ENCODE peak calls at places on chromosomes 16 and 17, in seven cellular contexts. K is tibial nerve, G is esophagus squamous epithelium, B is heart right ventricle, Q is right atrium auricular region, V is spleen, E is mammary epithelial cell. S is an unnamed sample. For H3K4me1, the result is how much of the 10 kb centered on the place peaks cover.

GRCh38 chr17:72702136-72702735 is 390.3 kb downstream of the SLC39A11 start:
- DNase-seq in G (no peak), V (no peak), E (peak), B (no peak), Q (no peak), K (no peak), S (no peak)

GRCh38 chr17:73901661-73902415 is 257.6 kb upstream of the SDK2 start:
- DNase-seq in E (peak), Q (no peak), G (no peak), V (peak), K (peak), B (peak), S (no peak)

GRCh38 chr17:3547628-3548027 is 10.0 kb downstream of the TRPV3 start:
- DNase-seq in G (no peak), V (no peak), E (no peak), Q (no peak), B (no peak), K (no peak), S (no peak)

GRCh38 chr16:69217433-69217832 is 30.5 kb downstream of the SNTB2 start:
- DNase-seq in V (no peak), Q (no peak), K (no peak), G (no peak), B (no peak), E (peak), S (no peak)

GRCh38 chr16:26644912-26645543 is 421.7 kb upstream of the C16orf82 start:
- DNase-seq in Q (peak), B (no peak), K (no peak), E (no peak), V (no peak), G (no peak), S (no peak)

GRCh38 chr16:15803608-15804007 is 53.2 kb downstream of the MYH11 start:
- DNase-seq in B (no peak), V (peak), Q (no peak), G (no peak), E (no peak), K (no peak), S (peak)

GRCh38 chr17:77235370-77236080 is 94.8 kb downstream of the SEC14L1 start:
- DNase-seq in V (no peak), B (no peak), K (peak), E (no peak), Q (peak), G (no peak), S (no peak)

GRCh38 chr16:12802661-12803060 is 1.0 kb downstream of the CPPED1 start:
- DNase-seq in E (no peak), V (no peak), G (no peak), K (no peak), Q (no peak), B (no peak), S (no peak)

GRCh38 chr17:44558349-44559287 is 1.3 kb downstream of the FZD2 start:
- DNase-seq in K (no peak), G (no peak), E (no peak), B (no peak), V (no peak), Q (no peak), S (peak)

GRCh38 chr17:77796201-77796860 is 162.2 kb upstream of the TNRC6C start:
- DNase-seq in K (no peak), G (no peak), B (no peak), E (no peak), V (peak), Q (no peak), S (no peak)

GRCh38 chr16:67939507-67940435 is 3.1 kb upstream of the PSMB10 start:
- DNase-seq in E (no peak), Q (no peak), K (peak), V (peak), G (no peak), B (no peak), S (peak)

GRCh38 chr17:44384281-44384822 is 5.1 kb downstream of the ITGA2B start:
- DNase-seq in V (no peak), B (no peak), K (no peak), G (no peak), Q (no peak), E (no peak), S (no peak)

GRCh38 chr16:66705790-66706505 is 9.4 kb upstream of the CMTM4 start:
- DNase-seq in K (peak), B (peak), E (no peak), G (no peak), V (peak), Q (no peak), S (no peak)

GRCh38 chr17:56681561-56682266 is 88.2 kb downstream of the NOG start:
- DNase-seq in Q (no peak), E (peak), K (no peak), B (no peak), G (no peak), V (no peak), S (no peak)

GRCh38 chr16:65415460-65415859 is 293.6 kb upstream of the CDH11 start:
- DNase-seq in G (no peak), K (no peak), B (no peak), V (no peak), Q (no peak), E (peak), S (no peak)

GRCh38 chr17:57085448-57086068 is 512 bp downstream of the AKAP1 start:
- DNase-seq in K (peak), V (no peak), E (peak), B (peak), Q (no peak), G (no peak), S (peak)

GRCh38 chr16:78648517-78648916 is 549.1 kb downstream of the WWOX start:
- DNase-seq in Q (no peak), B (peak), G (no peak), E (no peak), V (no peak), K (no peak), S (no peak)

GRCh38 chr17:78820841-78821240 is 19.8 kb downstream of the USP36 start:
- DNase-seq in Q (no peak), E (no peak), V (peak), B (no peak), G (no peak), K (no peak), S (no peak)

GRCh38 chr16:50442221-50442620 is 73.4 kb upstream of the BRD7 start:
- DNase-seq in V (no peak), K (no peak), Q (no peak), G (no peak), B (no peak), E (no peak), S (no peak)

GRCh38 chr16:86377251-86378022 is 132.9 kb upstream of the FOXF1 start:
- DNase-seq in G (no peak), B (no peak), E (no peak), K (no peak), Q (no peak), V (no peak), S (no peak)

GRCh38 chr16:14325921-14326401 is 254.8 kb downstream of the MRTFB start:
- DNase-seq in G (no peak), E (no peak), Q (no peak), V (no peak), K (no peak), B (peak), S (no peak)

GRCh38 chr16:54028013-54028412 is 258.6 kb downstream of the IRX3 start:
- DNase-seq in E (no peak), G (no peak), B (no peak), Q (no peak), K (no peak), V (no peak), S (no peak)

GRCh38 chr17:41311111-41311510 is 2.0 kb upstream of the KRTAP16-1 start:
- DNase-seq in B (no peak), V (no peak), E (no peak), G (no peak), K (no peak), Q (no peak), S (no peak)

GRCh38 chr17:41315814-41316430 is 412 bp upstream of the KRTAP17-1 start:
- DNase-seq in K (no peak), V (no peak), Q (no peak), E (peak), G (no peak), B (no peak), S (no peak)

DNA sequence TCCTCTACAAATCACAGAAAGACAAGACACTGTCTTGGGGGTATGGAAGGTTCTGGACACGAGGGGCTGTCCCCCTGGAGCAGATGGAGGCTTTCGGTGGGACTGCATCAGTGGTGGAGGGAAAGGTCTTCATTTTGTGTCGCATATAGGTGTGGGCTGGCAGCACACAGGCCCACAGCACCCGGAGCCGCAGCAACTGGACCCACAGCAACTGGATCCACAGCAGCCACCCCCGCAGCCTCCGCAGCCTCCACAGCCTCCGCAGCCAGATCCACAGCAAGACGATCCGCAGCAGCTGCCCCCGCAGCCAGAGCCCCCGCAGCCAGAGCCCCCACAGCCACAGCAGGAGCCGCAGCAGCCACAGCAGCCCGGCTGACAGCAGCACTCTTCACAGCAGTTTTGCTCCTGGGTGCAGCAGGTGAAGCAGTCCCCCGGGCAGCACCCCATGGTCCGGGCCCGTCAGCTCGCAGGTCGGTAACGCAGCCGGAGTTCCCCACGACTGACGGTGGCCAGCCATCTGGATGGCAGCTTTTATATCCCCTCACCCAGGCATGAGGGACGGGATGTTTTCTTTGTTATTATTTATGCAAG is at the start of gene KRTAP17-1:
- DNase-seq in K (no peak), Q (no peak), B (no peak), E (no peak), G (no peak), V (no peak), S (no peak)
- H3K4me1 ChIP-seq in K (under half), Q (under half), B (under half), E (under half), G (under half), V (under half), S (under half)

GRCh38 chr17:8889458-8890210 is 22.2 kb upstream of the PIK3R6 start:
- DNase-seq in G (no peak), E (no peak), K (no peak), Q (no peak), V (no peak), B (no peak), S (no peak)

GRCh38 chr17:8890671-8891070 is 23.2 kb upstream of the PIK3R6 start:
- DNase-seq in Q (no peak), V (no peak), B (no peak), K (no peak), E (no peak), G (no peak), S (no peak)

GRCh38 chr17:8885968-8886674 is 18.6 kb upstream of the PIK3R6 start:
- DNase-seq in E (no peak), K (no peak), V (peak), Q (no peak), B (no peak), G (no peak), S (no peak)

GRCh38 chr17:8888704-8889302 is 21.3 kb upstream of the PIK3R6 start:
- DNase-seq in V (no peak), Q (no peak), B (no peak), E (no peak), G (no peak), K (no peak), S (no peak)

GRCh38 chr17:8887834-8888703 is 20.6 kb upstream of the PIK3R6 start:
- DNase-seq in G (no peak), V (no peak), B (peak), Q (no peak), K (peak), E (no peak), S (no peak)
- TF ChIP-seq CTCF in G (no peak), V (no peak), B (peak), Q (peak), K (no peak), E (no peak), S (no peak)

DNA sequence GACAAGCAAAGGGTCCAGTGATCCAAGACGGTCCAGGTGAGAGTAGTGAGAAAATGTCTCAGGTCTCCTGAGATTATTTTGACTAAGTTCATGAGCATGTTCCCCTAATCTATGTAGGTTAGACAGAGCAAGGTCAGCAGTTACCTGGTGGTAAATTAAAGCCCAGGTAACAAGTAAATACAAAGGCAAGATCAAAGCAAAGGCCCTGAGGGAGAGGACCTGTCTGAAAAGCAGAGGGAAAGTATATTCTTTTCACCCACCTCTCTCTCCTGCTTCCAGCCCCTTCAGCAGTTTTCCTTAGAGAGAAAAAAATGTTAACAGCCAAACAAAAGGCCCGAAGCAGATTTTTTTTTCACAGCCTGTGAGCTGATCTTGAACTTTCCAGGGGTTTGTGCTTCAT is 302.7 kb downstream of the MAP2K6 start:
- DNase-seq in V (no peak), B (no peak), G (no peak), K (no peak), E (no peak), Q (no peak), S (no peak)
- H3K27ac ChIP-seq in V (no peak), B (no peak), G (no peak), K (peak), E (no peak), Q (no peak), S (peak)

DNA sequence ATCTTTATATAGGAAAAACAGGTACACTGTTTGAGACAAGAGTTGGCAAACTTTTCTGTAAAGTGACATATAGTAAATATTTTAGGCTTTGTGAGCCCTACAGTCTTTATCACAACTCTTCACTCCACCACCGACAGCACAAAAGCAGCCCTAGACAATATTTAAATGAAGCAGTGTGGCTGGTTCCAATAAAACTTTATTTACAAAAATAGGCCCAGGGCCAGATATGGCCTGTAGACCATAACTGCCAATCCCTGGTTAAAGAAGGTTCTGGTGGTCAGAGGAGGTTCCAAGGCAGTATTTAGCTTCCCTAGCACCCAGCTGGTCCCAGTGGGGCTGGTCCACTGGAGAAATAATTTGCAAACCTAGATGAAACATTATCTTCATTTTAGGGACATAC is 3.6 kb downstream of the FAM117A start:
- DNase-seq in K (no peak), E (no peak), Q (no peak), G (no peak), V (no peak), B (no peak), S (no peak)
- H3K4me1 ChIP-seq in K (under half), E (under half), Q (under half), G (under half), V (under half), B (under half), S (under half)

GRCh38 chr17:7443499-7444485 is 1.1 kb upstream of the CHRNB1 start:
- DNase-seq in V (no peak), E (peak), G (no peak), K (no peak), B (no peak), Q (no peak), S (no peak)
- TF ChIP-seq CTCF in V (no peak), E (no peak), G (no peak), K (no peak), B (no peak), Q (no peak), S (no peak)

DNA sequence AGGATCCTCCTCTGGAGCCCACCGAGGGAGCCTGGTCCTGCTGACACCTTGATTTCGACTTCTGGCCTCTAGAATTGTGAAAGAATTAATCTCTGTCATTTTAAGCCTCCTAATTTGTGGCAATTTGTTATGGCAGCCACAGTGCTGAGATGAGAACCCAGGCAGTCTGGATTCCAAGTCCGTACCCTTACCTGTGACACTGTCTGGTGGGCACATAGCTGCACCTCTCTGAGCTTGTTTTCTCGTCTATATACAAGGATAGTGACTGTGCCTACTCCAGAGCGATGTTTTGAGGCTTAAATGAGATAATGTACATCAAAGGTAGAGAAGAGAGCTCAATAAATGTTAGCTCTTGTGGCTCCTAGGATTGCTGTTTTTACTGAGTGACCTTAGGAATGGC is 128.4 kb upstream of the MPHOSPH6 start:
- DNase-seq in B (no peak), V (no peak), K (no peak), E (no peak), G (no peak), Q (no peak), S (no peak)
- H3K27ac ChIP-seq in B (no peak), V (no peak), K (no peak), E (no peak), G (no peak), Q (no peak), S (no peak)

GRCh38 chr17:8153957-8154607 is 1.9 kb upstream of the PER1 start:
- DNase-seq in B (peak), V (peak), K (peak), Q (peak), E (peak), G (peak), S (peak)
- H3K4me1 ChIP-seq in B (under half), V (half or more), K (under half), Q (under half), E (under half), G (under half), S (under half)